ENCODE peak calls at places on chromosomes 1 and 21, in nine cellular contexts. F is kidney epithelial cell; W is iPS-NIHi11; B is endothelial cell of umbilical vein; K is sigmoid colon; E is activated CD8-positive, alpha-beta memory T cell treated with anti-CD3 and anti-CD28 coated beads for 24 hours; S is naive thymus-derived CD4-positive, alpha-beta T cell; P is stimulated activated CD4-positive, alpha-beta T cell treated with anti-CD3 and anti-CD28 coated beads, TNF-alpha, amount 100 ng/mL, for 4 hours; Q is NCI-H2081. Y is an unnamed sample.

GRCh38 chr1:27959792-27960603 is at the start of gene XKR8:
- DNase-seq in F (peak; percentile 12), W (peak; percentile 99), B (peak; percentile 74), K (peak; percentile 87), E (peak; percentile 93), S (peak; percentile 87), P (peak; percentile 72), Q (peak; percentile 74), Y (no peak)

GRCh38 chr1:55700359-55701130 is 485.4 kb upstream of the USP24 start:
- DNase-seq in F (no peak), W (no peak), B (no peak), K (no peak), E (no peak), S (no peak), P (no peak), Q (no peak), Y (no peak)

GRCh38 chr1:63320024-63320799 is 2.2 kb upstream of the FOXD3 start:
- DNase-seq in F (no peak), W (no peak), B (no peak), K (no peak), E (peak; percentile 60), S (no peak), P (no peak), Q (no peak), Y (no peak)

GRCh38 chr21:19198801-19199200 is 795.2 kb upstream of the TMPRSS15 start:
- DNase-seq in F (peak; percentile 55), W (no peak), B (no peak), K (no peak), E (no peak), S (no peak), P (no peak), Q (no peak), Y (no peak)

GRCh38 chr1:20100632-20101355 is 18.5 kb downstream of the PLA2G2D start:
- DNase-seq in F (no peak), W (peak; percentile 79), B (peak; percentile 43), K (peak; percentile 70), E (peak; percentile 61), S (no peak), P (no peak), Q (peak; percentile 32), Y (peak; percentile 1)

GRCh38 chr1:36643391-36644270 is 160.9 kb upstream of the CSF3R start:
- DNase-seq in F (no peak), W (no peak), B (no peak), K (no peak), E (no peak), S (no peak), P (no peak), Q (no peak), Y (no peak)

GRCh38 chr1:20322081-20322824 is 31.6 kb downstream of the VWA5B1 start:
- DNase-seq in F (no peak), W (no peak), B (peak; percentile 9), K (no peak), E (no peak), S (no peak), P (no peak), Q (no peak), Y (no peak)

GRCh38 chr1:92909321-92909720 is 51.9 kb downstream of the DIPK1A start:
- DNase-seq in F (peak; percentile 23), W (no peak), B (no peak), K (no peak), E (no peak), S (no peak), P (no peak), Q (no peak), Y (no peak)

GRCh38 chr1:92408825-92409224 is 77.9 kb downstream of the GFI1 start:
- DNase-seq in F (no peak), W (no peak), B (no peak), K (no peak), E (no peak), S (no peak), P (no peak), Q (no peak), Y (no peak)

GRCh38 chr21:38820471-38821239 is 14.9 kb downstream of the ETS2 start:
- DNase-seq in F (no peak), W (no peak), B (no peak), K (no peak), E (no peak), S (no peak), P (no peak), Q (peak; percentile 30), Y (no peak)

GRCh38 chr1:93603581-93603980 is 78.1 kb downstream of the BCAR3 start:
- DNase-seq in F (no peak), W (no peak), B (no peak), K (no peak), E (no peak), S (no peak), P (no peak), Q (no peak), Y (no peak)

GRCh38 chr1:54118704-54119103 is 34.1 kb downstream of the CDCP2 start:
- DNase-seq in F (peak; percentile 73), W (no peak), B (no peak), K (no peak), E (no peak), S (no peak), P (no peak), Q (no peak), Y (no peak)

GRCh38 chr1:59520759-59521442 is 224.0 kb downstream of the FGGY start:
- DNase-seq in F (peak; percentile 91), W (no peak), B (peak; percentile 52), K (peak; percentile 71), E (no peak), S (no peak), P (no peak), Q (no peak), Y (no peak)

GRCh38 chr1:226697151-226697575 is 41.9 kb downstream of the ITPKB start:
- DNase-seq in F (peak; percentile 35), W (no peak), B (peak; percentile 64), K (no peak), E (no peak), S (no peak), P (no peak), Q (no peak), Y (no peak)

GRCh38 chr1:21216835-21217811 is 40.4 kb upstream of the EIF4G3 start:
- DNase-seq in F (no peak), W (peak; percentile 76), B (peak; percentile 50), K (peak; percentile 76), E (peak; percentile 86), S (peak; percentile 62), P (peak; percentile 42), Q (peak; percentile 15), Y (no peak)

GRCh38 chr21:37198989-37199924 is 67.9 kb downstream of the VPS26C start:
- DNase-seq in F (peak; percentile 73), W (peak; percentile 33), B (peak; percentile 53), K (no peak), E (no peak), S (no peak), P (no peak), Q (no peak), Y (no peak)

Y was measured in NCI-H1417.